ENCODE peak calls at places on chromosomes 2 and 18, in seven cellular contexts. One of them, this sample, is unnamed.

GRCh38 chr2:27211241-27211942 is 449 bp upstream of the ATRAID start:
- DNase-seq in GM23248: peak
- DNase-seq in activated naive CD4-positive, alpha-beta T cell: no peak
- DNase-seq in stimulated activated CD4-positive, alpha-beta T cell treated with anti-CD3 and anti-CD28 coated beads, TNF-alpha, amount 100 ng/mL, for 1 hour: no peak
- DNase-seq in effector CD4-positive, alpha-beta T cell: no peak
- DNase-seq in breast epithelium: no peak
- DNase-seq in AG04450: no peak
- DNase-seq in this sample: no peak

GRCh38 chr2:232919151-232919550 is 49.1 kb downstream of the SNORC start:
- DNase-seq in effector CD4-positive, alpha-beta T cell: no peak
- DNase-seq in breast epithelium: no peak
- DNase-seq in stimulated activated CD4-positive, alpha-beta T cell treated with anti-CD3 and anti-CD28 coated beads, TNF-alpha, amount 100 ng/mL, for 1 hour: no peak
- DNase-seq in activated naive CD4-positive, alpha-beta T cell: no peak
- DNase-seq in AG04450: no peak
- DNase-seq in GM23248: no peak
- DNase-seq in this sample: no peak

GRCh38 chr2:23541453-23542334 is 156.7 kb downstream of the KLHL29 start:
- DNase-seq in effector CD4-positive, alpha-beta T cell: no peak
- DNase-seq in GM23248: peak
- DNase-seq in stimulated activated CD4-positive, alpha-beta T cell treated with anti-CD3 and anti-CD28 coated beads, TNF-alpha, amount 100 ng/mL, for 1 hour: no peak
- DNase-seq in breast epithelium: no peak
- DNase-seq in AG04450: no peak
- DNase-seq in activated naive CD4-positive, alpha-beta T cell: no peak
- DNase-seq in this sample: no peak

GRCh38 chr2:72888438-72889202 is 1.4 kb downstream of the SPR start:
- DNase-seq in activated naive CD4-positive, alpha-beta T cell: no peak
- DNase-seq in stimulated activated CD4-positive, alpha-beta T cell treated with anti-CD3 and anti-CD28 coated beads, TNF-alpha, amount 100 ng/mL, for 1 hour: no peak
- DNase-seq in breast epithelium: no peak
- DNase-seq in GM23248: no peak
- DNase-seq in effector CD4-positive, alpha-beta T cell: no peak
- DNase-seq in AG04450: no peak
- DNase-seq in this sample: no peak

GRCh38 chr2:154620490-154620889 is 78.0 kb upstream of the KCNJ3 start:
- DNase-seq in AG04450: no peak
- DNase-seq in activated naive CD4-positive, alpha-beta T cell: no peak
- DNase-seq in breast epithelium: no peak
- DNase-seq in stimulated activated CD4-positive, alpha-beta T cell treated with anti-CD3 and anti-CD28 coated beads, TNF-alpha, amount 100 ng/mL, for 1 hour: no peak
- DNase-seq in GM23248: no peak
- DNase-seq in effector CD4-positive, alpha-beta T cell: no peak
- DNase-seq in this sample: no peak

GRCh38 chr2:71619230-71619741 is 165.9 kb downstream of the DYSF start:
- DNase-seq in breast epithelium: no peak
- DNase-seq in effector CD4-positive, alpha-beta T cell: no peak
- DNase-seq in GM23248: no peak
- DNase-seq in stimulated activated CD4-positive, alpha-beta T cell treated with anti-CD3 and anti-CD28 coated beads, TNF-alpha, amount 100 ng/mL, for 1 hour: no peak
- DNase-seq in activated naive CD4-positive, alpha-beta T cell: no peak
- DNase-seq in AG04450: no peak
- DNase-seq in this sample: no peak

GRCh38 chr2:47422560-47422959 is 19.6 kb downstream of the MSH2 start:
- DNase-seq in AG04450: no peak
- DNase-seq in activated naive CD4-positive, alpha-beta T cell: no peak
- DNase-seq in stimulated activated CD4-positive, alpha-beta T cell treated with anti-CD3 and anti-CD28 coated beads, TNF-alpha, amount 100 ng/mL, for 1 hour: no peak
- DNase-seq in GM23248: peak
- DNase-seq in effector CD4-positive, alpha-beta T cell: no peak
- DNase-seq in breast epithelium: no peak
- DNase-seq in this sample: peak

GRCh38 chr18:30489890-30490643 is 552.5 kb downstream of the DSC3 start:
- DNase-seq in stimulated activated CD4-positive, alpha-beta T cell treated with anti-CD3 and anti-CD28 coated beads, TNF-alpha, amount 100 ng/mL, for 1 hour: no peak
- DNase-seq in breast epithelium: no peak
- DNase-seq in effector CD4-positive, alpha-beta T cell: no peak
- DNase-seq in AG04450: no peak
- DNase-seq in GM23248: no peak
- DNase-seq in activated naive CD4-positive, alpha-beta T cell: no peak
- DNase-seq in this sample: no peak

GRCh38 chr2:12501469-12502147 is 215.1 kb upstream of the TRIB2 start:
- DNase-seq in GM23248: peak
- DNase-seq in breast epithelium: no peak
- DNase-seq in effector CD4-positive, alpha-beta T cell: peak
- DNase-seq in activated naive CD4-positive, alpha-beta T cell: peak
- DNase-seq in stimulated activated CD4-positive, alpha-beta T cell treated with anti-CD3 and anti-CD28 coated beads, TNF-alpha, amount 100 ng/mL, for 1 hour: peak
- DNase-seq in AG04450: no peak
- DNase-seq in this sample: no peak

GRCh38 chr2:152646775-152647174 is 70.5 kb downstream of the PRPF40A start:
- DNase-seq in GM23248: peak
- DNase-seq in activated naive CD4-positive, alpha-beta T cell: no peak
- DNase-seq in breast epithelium: no peak
- DNase-seq in stimulated activated CD4-positive, alpha-beta T cell treated with anti-CD3 and anti-CD28 coated beads, TNF-alpha, amount 100 ng/mL, for 1 hour: no peak
- DNase-seq in effector CD4-positive, alpha-beta T cell: no peak
- DNase-seq in AG04450: peak
- DNase-seq in this sample: peak

GRCh38 chr2:23651187-23651983 is 266.4 kb downstream of the KLHL29 start:
- DNase-seq in GM23248: peak
- DNase-seq in stimulated activated CD4-positive, alpha-beta T cell treated with anti-CD3 and anti-CD28 coated beads, TNF-alpha, amount 100 ng/mL, for 1 hour: no peak
- DNase-seq in activated naive CD4-positive, alpha-beta T cell: no peak
- DNase-seq in breast epithelium: no peak
- DNase-seq in effector CD4-positive, alpha-beta T cell: no peak
- DNase-seq in AG04450: peak
- DNase-seq in this sample: no peak

This sample was measured in HS-27A.